ENCODE peak calls at places on chromosomes 12 and 14, in seven cellular contexts. B is cardiac septum; U is left ventricle myocardium superior; G is AML-193; P is stimulated activated CD8-positive, alpha-beta memory T cell treated with anti-CD3 and anti-CD28 coated beads, Interleukin-7, amount 100 ng/mL, for 24 hours; X is progenitor cell of endocrine pancreas; I is A549. Y is an unnamed sample.

GRCh38 chr12:82415402-82415801 is 57.1 kb downstream of the METTL25 start:
- DNase-seq in B (no peak), P (no peak), X (no peak), G (no peak), I (peak; percentile 4), U (no peak), Y (no peak)

GRCh38 chr12:90945070-90945649 is 9.8 kb downstream of the CCER1 start:
- DNase-seq in P (no peak), X (no peak), G (peak; percentile 58), B (no peak), U (no peak), I (peak; percentile 56), Y (no peak)

GRCh38 chr12:76547526-76547925 is 12.0 kb downstream of the OSBPL8 start:
- DNase-seq in I (no peak), G (no peak), B (no peak), P (no peak), U (no peak), X (no peak), Y (no peak)

GRCh38 chr12:113049976-113050742 is 6.4 kb upstream of the DTX1 start:
- DNase-seq in I (peak; percentile 73), X (no peak), U (no peak), P (no peak), B (peak; percentile 53), G (peak; percentile 12), Y (no peak)

GRCh38 chr12:49121047-49121696 is 10.0 kb downstream of the TUBA1B start:
- DNase-seq in U (no peak), X (no peak), G (no peak), I (peak; percentile 91), B (no peak), P (no peak), Y (no peak)

GRCh38 chr14:89504602-89505320 is 87.7 kb upstream of the FOXN3 start:
- DNase-seq in B (no peak), I (no peak), G (peak; percentile 86), X (no peak), P (no peak), U (no peak), Y (no peak)

GRCh38 chr12:56007892-56008471 is 10.9 kb downstream of the SUOX start:
- DNase-seq in X (no peak), P (no peak), B (no peak), G (no peak), U (no peak), I (no peak), Y (no peak)

GRCh38 chr14:32762886-32763285 is 175.8 kb upstream of the NPAS3 start:
- DNase-seq in U (no peak), B (no peak), I (no peak), X (no peak), P (no peak), G (no peak), Y (no peak)

GRCh38 chr12:15688838-15689237 is 100.3 kb downstream of the EPS8 start:
- DNase-seq in G (peak; percentile 30), P (no peak), X (no peak), I (no peak), U (peak; percentile 34), B (no peak), Y (no peak)

GRCh38 chr14:58280954-58281787 is 17.2 kb upstream of the ARID4A start:
- DNase-seq in X (no peak), P (no peak), B (no peak), U (no peak), G (no peak), I (peak; percentile 72), Y (no peak)

GRCh38 chr14:104680806-104681688 is 8.4 kb upstream of the INF2 start:
- DNase-seq in U (peak; percentile 59), I (peak; percentile 86), G (no peak), X (no peak), P (no peak), B (no peak), Y (no peak)

GRCh38 chr12:58815235-58815634 is 105.1 kb downstream of the LRIG3 start:
- DNase-seq in P (no peak), B (no peak), X (no peak), I (no peak), G (no peak), U (no peak), Y (no peak)

GRCh38 chr12:91901675-91902074 is 244.0 kb downstream of the BTG1 start:
- DNase-seq in X (no peak), B (no peak), I (no peak), P (no peak), U (no peak), G (no peak), Y (no peak)

GRCh38 chr14:75702606-75703261 is 41.7 kb downstream of the TTLL5 start:
- DNase-seq in G (no peak), P (no peak), B (no peak), I (no peak), U (no peak), X (no peak), Y (no peak)

GRCh38 chr12:92899388-92900001 is 29.6 kb downstream of the EEA1 start:
- DNase-seq in P (no peak), X (no peak), B (peak; percentile 79), U (peak; percentile 72), I (peak; percentile 96), G (no peak), Y (peak; percentile 11)

GRCh38 chr12:53122961-53123468 is 19.7 kb downstream of the SOAT2 start:
- DNase-seq in P (no peak), G (no peak), X (no peak), I (peak; percentile 33), B (no peak), U (no peak), Y (no peak)

GRCh38 chr14:36478782-36479181 is 41.2 kb downstream of the NKX2-1 start:
- DNase-seq in B (no peak), U (no peak), P (no peak), X (no peak), G (no peak), I (no peak), Y (no peak)

GRCh38 chr12:93841671-93842070 is 164.5 kb downstream of the CRADD start:
- DNase-seq in P (no peak), U (no peak), X (no peak), B (no peak), G (no peak), I (no peak), Y (no peak)

GRCh38 chr14:70555890-70556289 is 21.1 kb upstream of the ADAM20 start:
- DNase-seq in P (no peak), B (no peak), X (no peak), U (peak; percentile 47), G (no peak), I (no peak), Y (no peak)

GRCh38 chr12:56299308-56299852 is 750 bp downstream of the CS start:
- DNase-seq in B (no peak), U (no peak), P (no peak), I (peak; percentile 27), G (no peak), X (no peak), Y (no peak)

GRCh38 chr14:35374273-35374681 is 30.3 kb downstream of the NFKBIA start:
- DNase-seq in I (peak; percentile 96), P (no peak), G (peak; percentile 66), B (no peak), X (no peak), U (no peak), Y (no peak)

GRCh38 chr12:72523754-72524153 is 251.6 kb downstream of the TRHDE start:
- DNase-seq in X (no peak), G (no peak), I (no peak), P (no peak), U (no peak), B (no peak), Y (no peak)

GRCh38 chr12:121983546-121984205 is 38.0 kb upstream of the BCL7A start:
- DNase-seq in P (no peak), B (no peak), X (no peak), I (no peak), U (no peak), G (no peak), Y (no peak)

GRCh38 chr12:56631790-56632700 is 1.9 kb upstream of the BAZ2A start:
- DNase-seq in B (peak; percentile 88), U (peak; percentile 84), X (peak; percentile 25), G (no peak), P (no peak), I (peak; percentile 34), Y (no peak)

GRCh38 chr12:104219361-104219892 is 3.8 kb downstream of the TXNRD1 start:
- DNase-seq in B (no peak), X (no peak), I (peak; percentile 99), P (no peak), U (no peak), G (peak; percentile 22), Y (no peak)

GRCh38 chr12:113161415-113162016 is 12.0 kb downstream of the CFAP73 start:
- DNase-seq in I (peak; percentile 85), P (no peak), U (no peak), G (no peak), B (no peak), X (no peak), Y (peak; percentile 85)

GRCh38 chr12:131482199-131482598 is 228.7 kb upstream of the SFSWAP start:
- DNase-seq in U (no peak), X (no peak), G (no peak), I (no peak), P (no peak), B (no peak), Y (no peak)

GRCh38 chr12:104750061-104750460 is 208.0 kb downstream of the SLC41A2 start:
- DNase-seq in P (no peak), B (peak; percentile 88), G (peak; percentile 91), U (no peak), I (no peak), X (no peak), Y (no peak)

GRCh38 chr12:107131832-107132616 is 38.7 kb upstream of the CRY1 start:
- DNase-seq in U (no peak), P (no peak), I (peak; percentile 72), X (peak; percentile 11), B (no peak), G (peak; percentile 11), Y (peak; percentile 50)

GRCh38 chr14:90536092-90536491 is 139.3 kb downstream of the CALM1 start:
- DNase-seq in B (no peak), P (no peak), I (no peak), U (peak; percentile 74), G (no peak), X (no peak), Y (no peak)

GRCh38 chr12:21559855-21560569 is 33.9 kb downstream of the SPX start:
- DNase-seq in I (peak; percentile 74), X (no peak), G (no peak), B (no peak), P (no peak), U (no peak), Y (no peak)

GRCh38 chr12:76445469-76445868 is 97.3 kb upstream of the BBS10 start:
- DNase-seq in I (no peak), P (no peak), B (no peak), U (no peak), G (no peak), X (no peak), Y (no peak)

GRCh38 chr14:90572461-90573150 is 175.8 kb downstream of the CALM1 start:
- DNase-seq in I (no peak), B (no peak), U (no peak), G (no peak), X (no peak), P (no peak), Y (no peak)

GRCh38 chr14:104364830-104365229 is 214.7 kb upstream of the C14orf180 start:
- DNase-seq in G (peak; percentile 9), I (no peak), B (peak; percentile 43), P (no peak), U (peak; percentile 9), X (no peak), Y (no peak)

GRCh38 chr12:27828196-27828595 is 48.2 kb upstream of the MANSC4 start:
- DNase-seq in G (no peak), B (no peak), P (no peak), I (no peak), U (no peak), X (no peak), Y (no peak)

GRCh38 chr14:53432378-53432802 is 279.3 kb upstream of the DDHD1 start:
- DNase-seq in G (peak; percentile 29), U (no peak), B (no peak), P (no peak), I (peak; percentile 55), X (no peak), Y (peak; percentile 54)

Y was measured in iPS DF 6.9.